ENCODE peak calls at places on chromosomes 13 and 19, in four cellular contexts. F is GM10248, P is H9, L is germinal center. U is an unnamed sample.

GRCh38 chr19:51735759-51736449 is 12.1 kb upstream of the HAS1 start:
- DNase-seq in L (no peak), P (no peak), F (no peak), U (no peak)

GRCh38 chr19:48110350-48110966 is at the start of gene PLA2G4C:
- DNase-seq in L (peak), F (peak), P (peak), U (peak)

GRCh38 chr19:38655148-38655824 is 7.8 kb downstream of the ACTN4 start:
- DNase-seq in P (no peak), L (no peak), F (peak), U (no peak)

GRCh38 chr13:48930933-48931332 is 44.8 kb upstream of the FNDC3A start:
- DNase-seq in F (no peak), P (no peak), L (no peak), U (no peak)

GRCh38 chr13:24516919-24517318 is 4.3 kb upstream of the PARP4 start:
- DNase-seq in L (no peak), F (no peak), P (no peak), U (no peak)

GRCh38 chr13:39767791-39768564 is 112.5 kb downstream of the COG6 start:
- DNase-seq in P (no peak), F (no peak), L (no peak), U (peak)

GRCh38 chr19:32866061-32866460 is 3.5 kb downstream of the SLC7A9 start:
- DNase-seq in P (no peak), L (no peak), F (no peak), U (peak)

GRCh38 chr19:35247526-35248309 is 1.1 kb upstream of the LSR start:
- DNase-seq in P (peak), L (peak), F (peak), U (peak)

GRCh38 chr19:48445256-48445605 is 552 bp upstream of the GRWD1 start:
- DNase-seq in P (peak), F (peak), L (no peak), U (peak)

GRCh38 chr19:29277107-29277506 is 64.2 kb upstream of the UQCRFS1 start:
- DNase-seq in F (peak), P (peak), L (peak), U (peak)

GRCh38 chr13:67063036-67063435 is 167.1 kb downstream of the PCDH9 start:
- DNase-seq in P (no peak), L (no peak), F (no peak), U (no peak)

GRCh38 chr13:114107686-114108081 is 24.7 kb downstream of the RASA3 start:
- DNase-seq in F (no peak), L (no peak), P (no peak), U (no peak)

GRCh38 chr19:50896591-50897190 is 14.5 kb downstream of the KLK4 start:
- DNase-seq in P (no peak), L (peak), F (peak), U (no peak)

GRCh38 chr13:41059896-41060722 is 1.2 kb upstream of the WBP4 start:
- DNase-seq in F (peak), P (peak), L (peak), U (peak)

GRCh38 chr13:28434934-28435333 is 60.0 kb downstream of the FLT1 start:
- DNase-seq in L (no peak), F (no peak), P (no peak), U (no peak)

GRCh38 chr19:44602071-44602470 is 11.3 kb upstream of the IGSF23 start:
- DNase-seq in F (no peak), P (no peak), L (no peak), U (no peak)

GRCh38 chr19:8367327-8368001 is 3.5 kb downstream of the ANGPTL4 start:
- DNase-seq in L (no peak), P (peak), F (peak), U (peak)

GRCh38 chr13:33787051-33787591 is 30.8 kb upstream of the RFC3 start:
- DNase-seq in P (no peak), F (peak), L (peak), U (no peak)

GRCh38 chr19:35055715-35056179 is 14.2 kb downstream of the HPN start:
- DNase-seq in P (peak), L (no peak), F (no peak), U (peak)

GRCh38 chr19:15934332-15935078 is at the start of gene CYP4F11:
- DNase-seq in F (no peak), L (no peak), P (no peak), U (no peak)

GRCh38 chr19:15623711-15624318 is 8.8 kb downstream of the CYP4F8 start:
- DNase-seq in F (no peak), P (peak), L (no peak), U (no peak)

GRCh38 chr13:25114220-25114619 is 18.3 kb downstream of the PABPC3 start:
- DNase-seq in P (peak), L (peak), F (peak), U (peak)

GRCh38 chr19:58538257-58539168 is 5.4 kb upstream of the TRIM28 start:
- DNase-seq in P (peak), L (no peak), F (peak), U (peak)

GRCh38 chr13:26873174-26873698 is 112.7 kb upstream of the GPR12 start:
- DNase-seq in P (peak), F (no peak), L (no peak), U (no peak)

GRCh38 chr13:53126803-53127202 is 98.2 kb downstream of the OLFM4 start:
- DNase-seq in F (no peak), P (no peak), L (no peak), U (no peak)

GRCh38 chr19:55930996-55931515 is 1.1 kb downstream of the NLRP13 start:
- DNase-seq in L (no peak), F (no peak), P (no peak), U (no peak)

GRCh38 chr19:996051-996838 is 4.0 kb upstream of the GRIN3B start:
- DNase-seq in P (no peak), F (peak), L (peak), U (peak)

U was measured in H7.